ENCODE peak calls at places on chromosomes 13 and 19, in six cellular contexts. A is T-helper 1 cell, T is SK-MEL-5, Q is breast epithelium, R is neuronal stem cell, M is NCI-H2081 treated with DMSO at 0.1 percent for 48 hours. P is an unnamed sample.

GRCh38 chr19:47093841-47094240 is 19.7 kb downstream of the ZC3H4 start:
- DNase-seq in A (peak), T (no peak), Q (no peak), R (no peak), M (no peak), P (no peak)

GRCh38 chr13:65336916-65337315 is 1893.2 kb downstream of the PCDH9 start:
- DNase-seq in A (no peak), T (no peak), Q (no peak), R (no peak), M (peak), P (no peak)

GRCh38 chr13:84844473-84844872 is 954.7 kb downstream of the SLITRK6 start:
- DNase-seq in A (no peak), T (peak), Q (no peak), R (peak), M (no peak), P (no peak)

GRCh38 chr19:28632357-28633076 is 580.4 kb downstream of the UQCRFS1 start:
- DNase-seq in A (no peak), T (no peak), Q (no peak), R (no peak), M (no peak), P (no peak)

GRCh38 chr13:102814793-102815192 is 15.9 kb downstream of the BIVM start:
- DNase-seq in A (no peak), T (no peak), Q (no peak), R (no peak), M (no peak), P (no peak)

GRCh38 chr13:66076417-66076816 is 1153.7 kb downstream of the PCDH9 start:
- DNase-seq in A (no peak), T (no peak), Q (no peak), R (no peak), M (no peak), P (no peak)

GRCh38 chr13:38213307-38213706 is 136.3 kb upstream of the UFM1 start:
- DNase-seq in A (no peak), T (no peak), Q (no peak), R (no peak), M (no peak), P (no peak)

GRCh38 chr19:16444273-16444597 is 27.5 kb downstream of the EPS15L1 start:
- DNase-seq in A (no peak), T (no peak), Q (no peak), R (no peak), M (no peak), P (no peak)

GRCh38 chr19:16470911-16471811 is 609 bp downstream of the EPS15L1 start:
- DNase-seq in A (peak), T (no peak), Q (no peak), R (no peak), M (no peak), P (no peak)

GRCh38 chr19:47663911-47664771 is 49.1 kb upstream of the EHD2 start:
- DNase-seq in A (no peak), T (peak), Q (peak), R (no peak), M (no peak), P (peak)

GRCh38 chr19:53594811-53595509 is 36.8 kb upstream of the DPRX start:
- DNase-seq in A (no peak), T (no peak), Q (no peak), R (no peak), M (no peak), P (no peak)

GRCh38 chr19:35869327-35870123 is 1.2 kb downstream of the APLP1 start:
- DNase-seq in A (peak), T (peak), Q (peak), R (peak), M (peak), P (peak)

GRCh38 chr19:11485245-11485837 is 4.5 kb upstream of the ELAVL3 start:
- DNase-seq in A (no peak), T (no peak), Q (no peak), R (no peak), M (no peak), P (no peak)

GRCh38 chr19:10390652-10391286 is 10.4 kb upstream of the TYK2 start:
- DNase-seq in A (peak), T (peak), Q (peak), R (peak), M (no peak), P (peak)

GRCh38 chr19:3175761-3176714 is 2.5 kb upstream of the S1PR4 start:
- DNase-seq in A (peak), T (peak), Q (peak), R (no peak), M (no peak), P (no peak)

GRCh38 chr13:114319441-114319871 is 5.2 kb downstream of the CHAMP1 start:
- DNase-seq in A (no peak), T (no peak), Q (no peak), R (no peak), M (no peak), P (no peak)

GRCh38 chr13:45670481-45670880 is 31.6 kb upstream of the CBY2 start:
- DNase-seq in A (no peak), T (no peak), Q (no peak), R (no peak), M (no peak), P (no peak)

GRCh38 chr13:71979616-71980015 is 112.6 kb upstream of the DACH1 start:
- DNase-seq in A (no peak), T (peak), Q (no peak), R (no peak), M (no peak), P (no peak)

GRCh38 chr19:41531438-41532311 is 44.3 kb upstream of the CEACAM21 start:
- DNase-seq in A (peak), T (peak), Q (peak), R (no peak), M (no peak), P (peak)